ENCODE peak calls at places on chromosomes 13 and 19, in nine cellular contexts. X is EH; L is hypothalamus; F is AG04450; W is NCI-H510A treated with DMSO at 0.1 percent for 48 hours; H is astrocyte of the spinal cord; A is DMS153; M is vagina; V is CD8-positive, alpha-beta memory T cell. C is an unnamed sample.

GRCh38 chr13:23979361-23980159 is 82.3 kb upstream of the C1QTNF9B start:
- DNase-seq in X (peak), L (peak), F (peak), W (no peak), H (peak), A (no peak), M (no peak), V (peak), C (peak)

GRCh38 chr19:19447536-19448237 is 42.2 kb downstream of the GATAD2A start:
- DNase-seq in X (no peak), L (no peak), F (no peak), W (peak), H (no peak), A (no peak), M (no peak), V (peak), C (no peak)

GRCh38 chr19:11142528-11143171 is 12.9 kb downstream of the SPC24 start:
- DNase-seq in X (peak), L (peak), F (peak), W (no peak), H (peak), A (peak), M (peak), V (no peak), C (peak)

GRCh38 chr19:46453661-46454060 is 17.7 kb downstream of the PNMA8A start:
- DNase-seq in X (no peak), L (no peak), F (no peak), W (no peak), H (no peak), A (no peak), M (no peak), V (no peak), C (no peak)

GRCh38 chr13:97384366-97384765 is 49.6 kb upstream of the RAP2A start:
- DNase-seq in X (no peak), L (no peak), F (no peak), W (no peak), H (no peak), A (no peak), M (no peak), V (no peak), C (no peak)

GRCh38 chr19:12603714-12604113 is 6.9 kb downstream of the ZNF490 start:
- DNase-seq in X (peak), L (no peak), F (no peak), W (no peak), H (peak), A (no peak), M (no peak), V (peak), C (no peak)

GRCh38 chr19:455851-456546 is 4.8 kb downstream of the SHC2 start:
- DNase-seq in X (no peak), L (no peak), F (no peak), W (no peak), H (no peak), A (no peak), M (no peak), V (no peak), C (no peak)

GRCh38 chr19:10643166-10643967 is 10.8 kb upstream of the ILF3 start:
- DNase-seq in X (no peak), L (no peak), F (no peak), W (no peak), H (no peak), A (no peak), M (no peak), V (no peak), C (no peak)

GRCh38 chr19:3801412-3802096 is 15.4 kb upstream of the MATK start:
- DNase-seq in X (peak), L (peak), F (no peak), W (peak), H (no peak), A (peak), M (no peak), V (peak), C (no peak)

GRCh38 chr19:45952691-45953505 is 20.8 kb downstream of the NOVA2 start:
- DNase-seq in X (peak), L (peak), F (peak), W (no peak), H (peak), A (peak), M (no peak), V (peak), C (no peak)

GRCh38 chr13:41995946-41996345 is 35.0 kb upstream of the VWA8 start:
- DNase-seq in X (peak), L (no peak), F (no peak), W (no peak), H (peak), A (no peak), M (no peak), V (no peak), C (peak)

GRCh38 chr13:24172071-24172470 is 11.6 kb downstream of the SPATA13 start:
- DNase-seq in X (no peak), L (no peak), F (no peak), W (no peak), H (no peak), A (no peak), M (no peak), V (no peak), C (no peak)

GRCh38 chr19:33727331-33728028 is 69.2 kb upstream of the KCTD15 start:
- DNase-seq in X (no peak), L (no peak), F (no peak), W (no peak), H (no peak), A (no peak), M (no peak), V (no peak), C (no peak)

GRCh38 chr13:109156181-109156935 is 526.9 kb downstream of the MYO16 start:
- DNase-seq in X (peak), L (no peak), F (peak), W (no peak), H (peak), A (no peak), M (no peak), V (no peak), C (peak)

GRCh38 chr13:32947886-32948285 is 68.3 kb upstream of the KL start:
- DNase-seq in X (no peak), L (no peak), F (no peak), W (peak), H (no peak), A (peak), M (no peak), V (no peak), C (no peak)

GRCh38 chr13:111898956-111899713 is 167.8 kb upstream of the SOX1 start:
- DNase-seq in X (no peak), L (no peak), F (no peak), W (no peak), H (no peak), A (no peak), M (peak), V (no peak), C (no peak)

GRCh38 chr19:16127776-16128371 is 15.6 kb upstream of the HSH2D start:
- DNase-seq in X (no peak), L (no peak), F (no peak), W (no peak), H (no peak), A (no peak), M (no peak), V (no peak), C (no peak)

GRCh38 chr19:35106898-35107540 is 8.6 kb upstream of the FXYD3 start:
- DNase-seq in X (no peak), L (no peak), F (no peak), W (no peak), H (no peak), A (no peak), M (no peak), V (no peak), C (no peak)

GRCh38 chr19:11767633-11768133 is 883 bp downstream of the ZNF441 start:
- DNase-seq in X (peak), L (peak), F (no peak), W (no peak), H (no peak), A (no peak), M (no peak), V (peak), C (peak)

GRCh38 chr13:37889811-37890210 is 20.2 kb upstream of the TRPC4 start:
- DNase-seq in X (no peak), L (no peak), F (no peak), W (no peak), H (no peak), A (no peak), M (no peak), V (no peak), C (no peak)

GRCh38 chr13:99326012-99326411 is 18.8 kb upstream of the GPR183 start:
- DNase-seq in X (no peak), L (no peak), F (no peak), W (no peak), H (no peak), A (no peak), M (no peak), V (no peak), C (no peak)

GRCh38 chr19:40799558-40800338 is 757 bp downstream of the EGLN2 start:
- DNase-seq in X (peak), L (no peak), F (no peak), W (no peak), H (no peak), A (no peak), M (no peak), V (peak), C (no peak)

GRCh38 chr19:20278342-20278741 is 111.3 kb downstream of the ZNF486 start:
- DNase-seq in X (no peak), L (peak), F (no peak), W (peak), H (no peak), A (no peak), M (no peak), V (peak), C (no peak)

GRCh38 chr13:21913010-21913409 is 242.1 kb downstream of the FGF9 start:
- DNase-seq in X (no peak), L (no peak), F (no peak), W (peak), H (no peak), A (peak), M (no peak), V (no peak), C (no peak)

GRCh38 chr13:30870049-30870884 is 35.8 kb upstream of the MEDAG start:
- DNase-seq in X (peak), L (no peak), F (peak), W (no peak), H (peak), A (no peak), M (peak), V (no peak), C (peak)

GRCh38 chr19:43463381-43464088 is 1.9 kb downstream of the LYPD3 start:
- DNase-seq in X (peak), L (peak), F (peak), W (no peak), H (peak), A (peak), M (peak), V (peak), C (peak)

GRCh38 chr19:33251076-33251475 is 25.4 kb upstream of the SLC7A10 start:
- DNase-seq in X (no peak), L (no peak), F (no peak), W (no peak), H (no peak), A (no peak), M (no peak), V (no peak), C (no peak)

GRCh38 chr13:72970956-72971355 is 87.8 kb upstream of the KLF5 start:
- DNase-seq in X (peak), L (no peak), F (peak), W (no peak), H (peak), A (no peak), M (no peak), V (no peak), C (no peak)

GRCh38 chr13:24104723-24105122 is 55.8 kb upstream of the SPATA13 start:
- DNase-seq in X (no peak), L (no peak), F (no peak), W (no peak), H (no peak), A (no peak), M (no peak), V (no peak), C (no peak)

GRCh38 chr13:42769650-42770049 is 11.7 kb upstream of the FAM216B start:
- DNase-seq in X (no peak), L (no peak), F (no peak), W (no peak), H (no peak), A (no peak), M (no peak), V (no peak), C (no peak)

GRCh38 chr19:56476671-56477428 is at the start of gene ZNF667:
- DNase-seq in X (peak), L (peak), F (no peak), W (no peak), H (peak), A (no peak), M (no peak), V (peak), C (peak)

GRCh38 chr19:8111376-8111775 is 38.0 kb downstream of the FBN3 start:
- DNase-seq in X (no peak), L (no peak), F (no peak), W (no peak), H (no peak), A (no peak), M (no peak), V (no peak), C (no peak)

GRCh38 chr13:44972956-44973581 is 16.2 kb downstream of the NUFIP1 start:
- DNase-seq in X (peak), L (no peak), F (no peak), W (peak), H (peak), A (no peak), M (no peak), V (no peak), C (peak)

GRCh38 chr19:2231621-2232221 is 4.4 kb downstream of the PLEKHJ1 start:
- DNase-seq in X (no peak), L (no peak), F (no peak), W (no peak), H (no peak), A (no peak), M (no peak), V (no peak), C (no peak)

C was measured in kidney glomerular epithelial cell.